ENCODE peak calls at places on chromosome 1, in eight cellular contexts. I, C, Y, Q, V, A, E and R are unnamed samples.

GRCh38 chr1:33624991-33625870 is 152.8 kb downstream of the ZSCAN20 start:
- DNase-seq in I (no peak), C (no peak), Y (no peak), Q (no peak), V (no peak), A (no peak), E (no peak), R (peak)

GRCh38 chr1:96234299-96234698 is 487.3 kb upstream of the PTBP2 start:
- DNase-seq in I (peak), C (no peak), Y (no peak), Q (no peak), V (no peak), A (peak), E (no peak), R (no peak)

GRCh38 chr1:197127513-197127912 is 19.0 kb downstream of the ASPM start:
- DNase-seq in I (no peak), C (no peak), Y (no peak), Q (no peak), V (no peak), A (no peak), E (no peak), R (no peak)

GRCh38 chr1:23930861-23931471 is 17.8 kb upstream of the CNR2 start:
- DNase-seq in I (no peak), C (peak), Y (peak), Q (no peak), V (no peak), A (no peak), E (no peak), R (no peak)

GRCh38 chr1:97243973-97244560 is 522.5 kb downstream of the PTBP2 start:
- DNase-seq in I (no peak), C (no peak), Y (peak), Q (no peak), V (no peak), A (no peak), E (no peak), R (no peak)

GRCh38 chr1:119275145-119275929 is 93.2 kb upstream of the HAO2 start:
- DNase-seq in I (peak), C (peak), Y (peak), Q (peak), V (no peak), A (no peak), E (peak), R (peak)

GRCh38 chr1:7474786-7475502 is 296.2 kb upstream of the VAMP3 start:
- DNase-seq in I (no peak), C (no peak), Y (no peak), Q (no peak), V (no peak), A (no peak), E (no peak), R (no peak)

GRCh38 chr1:156128749-156129682 is 14.5 kb downstream of the LMNA start:
- DNase-seq in I (no peak), C (no peak), Y (peak), Q (no peak), V (no peak), A (peak), E (no peak), R (no peak)

GRCh38 chr1:149844096-149844495 is 55.3 kb upstream of the BOLA1 start:
- DNase-seq in I (no peak), C (no peak), Y (peak), Q (no peak), V (no peak), A (no peak), E (peak), R (no peak)

GRCh38 chr1:102853701-102854187 is 254.6 kb downstream of the COL11A1 start:
- DNase-seq in I (no peak), C (no peak), Y (no peak), Q (no peak), V (no peak), A (no peak), E (no peak), R (no peak)

GRCh38 chr1:156747737-156748669 is 3.5 kb downstream of the HDGF start:
- DNase-seq in I (no peak), C (no peak), Y (no peak), Q (no peak), V (no peak), A (no peak), E (no peak), R (no peak)

GRCh38 chr1:1153874-1154273 is 19.8 kb upstream of the TTLL10 start:
- DNase-seq in I (no peak), C (no peak), Y (peak), Q (no peak), V (no peak), A (no peak), E (no peak), R (no peak)

GRCh38 chr1:205680073-205680851 is at the start of gene SLC45A3:
- DNase-seq in I (no peak), C (peak), Y (peak), Q (no peak), V (no peak), A (no peak), E (peak), R (peak)

GRCh38 chr1:246765521-246765920 is 41.3 kb downstream of the SCCPDH start:
- DNase-seq in I (no peak), C (no peak), Y (no peak), Q (no peak), V (no peak), A (no peak), E (no peak), R (no peak)

GRCh38 chr1:44832068-44832700 is 10.9 kb downstream of the PTCH2 start:
- DNase-seq in I (no peak), C (no peak), Y (no peak), Q (no peak), V (no peak), A (no peak), E (no peak), R (no peak)